ENCODE peak calls at places on chromosomes 16 and 17, in four cellular contexts. One of them, this sample, is unnamed.

GRCh38 chr16:84379731-84380369 is 11.5 kb downstream of the ATP2C2 start:
- DNase-seq in tibial artery: peak
- DNase-seq in body of pancreas: no peak
- DNase-seq in neural crest cell: no peak
- DNase-seq in this sample: no peak

GRCh38 chr17:8062807-8063483 is 24.1 kb downstream of the ALOX15B start:
- DNase-seq in tibial artery: no peak
- DNase-seq in body of pancreas: no peak
- DNase-seq in neural crest cell: no peak
- DNase-seq in this sample: no peak

GRCh38 chr17:50612281-50612680 is 22.4 kb upstream of the ABCC3 start:
- DNase-seq in tibial artery: no peak
- DNase-seq in body of pancreas: no peak
- DNase-seq in neural crest cell: no peak
- DNase-seq in this sample: no peak

GRCh38 chr16:49345829-49346228 is 27.8 kb upstream of the C16orf78 start:
- DNase-seq in tibial artery: no peak
- DNase-seq in body of pancreas: no peak
- DNase-seq in neural crest cell: peak
- DNase-seq in this sample: no peak

GRCh38 chr17:61461586-61461966 is 9.4 kb downstream of the TBX4 start:
- DNase-seq in tibial artery: no peak
- DNase-seq in body of pancreas: no peak
- DNase-seq in neural crest cell: no peak
- DNase-seq in this sample: no peak

GRCh38 chr17:14940112-14940945 is 324.8 kb downstream of the PMP22 start:
- DNase-seq in tibial artery: no peak
- DNase-seq in body of pancreas: no peak
- DNase-seq in neural crest cell: no peak
- DNase-seq in this sample: no peak

GRCh38 chr17:65794572-65794971 is 233.1 kb upstream of the AXIN2 start:
- DNase-seq in tibial artery: no peak
- DNase-seq in body of pancreas: no peak
- DNase-seq in neural crest cell: no peak
- DNase-seq in this sample: no peak

GRCh38 chr16:72236866-72237265 is 64.9 kb upstream of the PMFBP1 start:
- DNase-seq in tibial artery: no peak
- DNase-seq in body of pancreas: no peak
- DNase-seq in neural crest cell: no peak
- DNase-seq in this sample: no peak

GRCh38 chr17:4968916-4969550 is 1.4 kb upstream of the SPAG7 start:
- DNase-seq in tibial artery: no peak
- DNase-seq in body of pancreas: no peak
- DNase-seq in neural crest cell: no peak
- DNase-seq in this sample: no peak

GRCh38 chr17:50798424-50799344 is 31.4 kb upstream of the ANKRD40CL start:
- DNase-seq in tibial artery: no peak
- DNase-seq in body of pancreas: no peak
- DNase-seq in neural crest cell: no peak
- DNase-seq in this sample: no peak

GRCh38 chr17:57946798-57947358 is 8.3 kb downstream of the CUEDC1 start:
- DNase-seq in tibial artery: peak
- DNase-seq in body of pancreas: peak
- DNase-seq in neural crest cell: no peak
- DNase-seq in this sample: peak

GRCh38 chr17:9266031-9266680 is 244.8 kb downstream of the NTN1 start:
- DNase-seq in tibial artery: no peak
- DNase-seq in body of pancreas: no peak
- DNase-seq in neural crest cell: no peak
- DNase-seq in this sample: no peak

DNA sequence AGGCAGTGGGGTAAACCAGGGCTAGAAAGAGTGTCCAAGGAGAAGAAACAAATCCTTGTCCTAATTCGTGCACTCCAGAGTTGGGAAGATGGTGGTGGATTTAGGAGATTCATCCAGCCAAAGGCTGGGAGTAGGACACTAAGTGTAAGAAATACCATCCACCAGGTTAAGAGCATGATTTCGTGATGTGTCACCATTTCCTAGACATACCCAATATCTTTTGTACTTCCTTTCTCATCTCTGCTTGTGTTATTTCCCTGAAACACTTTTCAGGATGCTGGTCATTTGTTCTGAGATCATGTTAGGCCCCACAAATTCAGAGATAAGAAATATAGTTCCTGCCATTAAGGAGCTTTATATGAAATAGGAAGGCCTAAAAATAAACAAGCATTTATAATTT is 106.3 kb upstream of the HLF start:
- DNase-seq in tibial artery: no peak
- DNase-seq in body of pancreas: no peak
- DNase-seq in neural crest cell: no peak
- DNase-seq in this sample: no peak
- TF ChIP-seq CTCF in tibial artery: no peak
- TF ChIP-seq CTCF in body of pancreas: no peak
- TF ChIP-seq CTCF in neural crest cell: no peak
- TF ChIP-seq CTCF in this sample: no peak

GRCh38 chr17:45425984-45426413 is 6.7 kb downstream of the ARHGAP27 start:
- DNase-seq in tibial artery: no peak
- DNase-seq in body of pancreas: no peak
- DNase-seq in neural crest cell: no peak
- DNase-seq in this sample: no peak

GRCh38 chr17:45426561-45426960 is 6.1 kb downstream of the ARHGAP27 start:
- DNase-seq in tibial artery: no peak
- DNase-seq in body of pancreas: no peak
- DNase-seq in neural crest cell: no peak
- DNase-seq in this sample: no peak

GRCh38 chr17:45424769-45425124 is 7.9 kb downstream of the ARHGAP27 start:
- DNase-seq in tibial artery: no peak
- DNase-seq in body of pancreas: no peak
- DNase-seq in neural crest cell: no peak
- DNase-seq in this sample: no peak

GRCh38 chr17:45423936-45424335 is 8.7 kb downstream of the ARHGAP27 start:
- DNase-seq in tibial artery: no peak
- DNase-seq in body of pancreas: no peak
- DNase-seq in neural crest cell: no peak
- DNase-seq in this sample: no peak

DNA sequence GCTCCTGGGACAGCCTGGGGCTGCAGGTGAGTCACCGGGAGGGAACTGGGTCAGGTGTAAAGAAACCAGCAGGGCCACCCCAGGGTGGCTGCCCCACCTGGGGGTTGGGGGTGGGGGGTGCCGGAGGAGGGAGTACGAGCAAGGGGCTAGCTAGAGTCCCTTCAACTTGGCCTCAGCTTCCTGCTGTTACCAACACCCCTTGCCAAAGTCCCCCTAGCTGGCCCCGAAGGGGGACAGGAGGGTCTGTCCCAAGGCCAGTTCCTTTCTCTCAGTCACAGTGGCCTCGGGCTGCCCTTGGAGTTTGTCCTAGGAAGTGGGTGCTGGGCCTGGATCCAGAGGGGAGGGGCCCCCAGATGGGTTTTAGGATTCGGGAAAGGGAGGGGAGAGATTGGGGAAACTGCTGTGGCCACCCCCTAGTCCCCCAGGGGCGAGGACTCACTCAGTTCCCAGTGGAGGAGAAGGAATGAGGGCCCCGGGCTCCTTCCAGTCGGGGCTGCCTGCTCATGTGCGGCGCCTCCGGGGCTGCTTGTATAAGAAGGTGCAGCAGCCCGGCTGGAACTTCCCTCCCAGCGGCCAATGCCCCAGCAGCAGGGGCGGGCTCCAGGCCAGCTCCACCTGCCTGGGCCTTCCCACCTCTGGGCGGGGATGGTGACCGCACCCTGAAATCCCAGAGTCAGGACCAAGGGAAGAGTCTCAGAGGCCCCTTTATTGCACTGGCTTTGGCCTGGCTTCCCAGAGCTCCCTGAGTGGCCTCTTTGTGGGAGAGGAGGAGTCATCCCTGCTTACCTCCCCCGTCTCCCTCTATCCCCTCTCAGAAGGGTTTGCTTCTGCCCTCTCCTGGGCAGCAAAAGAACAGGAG is 7.3 kb downstream of the ARHGAP27 start:
- DNase-seq in tibial artery: no peak
- DNase-seq in body of pancreas: peak
- DNase-seq in neural crest cell: peak
- DNase-seq in this sample: peak
- TF ChIP-seq CTCF in tibial artery: no peak
- TF ChIP-seq CTCF in body of pancreas: peak
- TF ChIP-seq CTCF in neural crest cell: peak
- TF ChIP-seq CTCF in this sample: no peak

DNA sequence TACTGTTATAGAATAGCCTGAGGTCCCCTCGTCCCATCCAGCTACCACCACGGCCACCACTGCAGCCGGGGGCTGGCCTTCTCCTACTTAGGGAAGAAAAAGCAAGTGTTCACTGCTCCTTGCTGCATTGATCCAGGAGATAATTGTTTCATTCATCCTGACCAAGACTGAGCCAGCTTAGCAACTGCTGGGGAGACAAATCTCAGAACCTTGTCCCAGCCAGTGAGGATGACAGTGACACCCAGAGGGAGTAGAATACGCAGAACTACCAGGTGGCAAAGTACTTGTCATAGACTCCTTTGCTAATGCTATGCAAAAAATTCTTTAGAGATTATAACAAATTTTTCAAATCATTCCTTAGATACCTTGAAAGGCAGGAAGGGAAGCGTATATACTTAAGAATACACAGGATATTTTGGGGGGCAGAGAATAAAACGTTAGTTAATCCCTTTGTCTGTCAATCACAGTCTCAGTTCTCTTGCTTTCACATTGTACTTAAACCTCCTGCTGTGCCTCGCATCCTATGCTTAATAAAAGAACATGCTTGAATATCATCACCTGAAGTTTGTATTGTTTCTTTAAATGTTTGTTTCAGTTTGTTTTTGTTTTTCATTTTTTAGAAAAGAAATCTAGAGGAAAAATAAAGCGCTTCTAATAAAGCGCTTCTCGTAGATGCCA is 388.3 kb downstream of the MAF start:
- DNase-seq in tibial artery: no peak
- DNase-seq in body of pancreas: no peak
- DNase-seq in neural crest cell: no peak
- DNase-seq in this sample: no peak
- TF ChIP-seq CTCF in tibial artery: no peak
- TF ChIP-seq CTCF in body of pancreas: no peak
- TF ChIP-seq CTCF in neural crest cell: no peak
- TF ChIP-seq CTCF in this sample: no peak

GRCh38 chr17:34581446-34582184 is 2.2 kb downstream of the TMEM132E start:
- DNase-seq in tibial artery: no peak
- DNase-seq in body of pancreas: no peak
- DNase-seq in neural crest cell: no peak
- DNase-seq in this sample: no peak

GRCh38 chr17:34582185-34582900 is 3.0 kb downstream of the TMEM132E start:
- DNase-seq in tibial artery: no peak
- DNase-seq in body of pancreas: no peak
- DNase-seq in neural crest cell: no peak
- DNase-seq in this sample: no peak

GRCh38 chr17:34586346-34586846 is 7.0 kb downstream of the TMEM132E start:
- DNase-seq in tibial artery: no peak
- DNase-seq in body of pancreas: no peak
- DNase-seq in neural crest cell: no peak
- DNase-seq in this sample: no peak

GRCh38 chr17:34582901-34583245 is 3.5 kb downstream of the TMEM132E start:
- DNase-seq in tibial artery: no peak
- DNase-seq in body of pancreas: no peak
- DNase-seq in neural crest cell: no peak
- DNase-seq in this sample: no peak

GRCh38 chr17:34584805-34585416 is 5.5 kb downstream of the TMEM132E start:
- DNase-seq in tibial artery: no peak
- DNase-seq in body of pancreas: no peak
- DNase-seq in neural crest cell: no peak
- DNase-seq in this sample: no peak
- TF ChIP-seq CTCF in tibial artery: no peak
- TF ChIP-seq CTCF in body of pancreas: peak
- TF ChIP-seq CTCF in neural crest cell: peak
- TF ChIP-seq CTCF in this sample: no peak

This sample was measured in lung.